ENCODE peak calls at places on chromosomes 6 and 20, in five cellular contexts. X, H, P, A and Z are unnamed samples.

GRCh38 chr6:129500958-129501381 is 209.0 kb downstream of the ARHGAP18 start:
- DNase-seq in A (peak; percentile 44), X (no peak), P (no peak), H (no peak), Z (peak; percentile 55)

GRCh38 chr20:57653910-57654309 is 33.7 kb upstream of the ZBP1 start:
- DNase-seq in P (no peak), A (no peak), X (no peak), H (no peak), Z (no peak)

GRCh38 chr20:5731753-5732366 is 18.3 kb upstream of the SHLD1 start:
- DNase-seq in P (no peak), X (no peak), H (no peak), A (no peak), Z (no peak)

GRCh38 chr6:155498370-155498769 is 42.7 kb upstream of the NOX3 start:
- DNase-seq in A (peak; percentile 49), X (no peak), P (no peak), H (no peak), Z (no peak)

GRCh38 chr6:7542065-7542877 is 800 bp downstream of the DSP start:
- DNase-seq in X (no peak), P (no peak), H (no peak), A (no peak), Z (peak; percentile 43)

GRCh38 chr20:3784863-3785239 is 1.7 kb downstream of the CENPB start:
- DNase-seq in H (no peak), P (no peak), A (no peak), X (no peak), Z (no peak)

GRCh38 chr6:144550392-144550791 is 265.3 kb downstream of the UTRN start:
- DNase-seq in A (no peak), P (no peak), X (no peak), H (no peak), Z (no peak)

GRCh38 chr6:21045135-21045616 is 510.9 kb downstream of the CDKAL1 start:
- DNase-seq in H (no peak), P (no peak), X (no peak), A (peak; percentile 81), Z (no peak)

GRCh38 chr20:14919473-14920157 is 582.2 kb upstream of the FLRT3 start:
- DNase-seq in X (no peak), A (no peak), H (peak; percentile 67), P (no peak), Z (no peak)

GRCh38 chr20:4985658-4986057 is 15.7 kb downstream of the SLC23A2 start:
- DNase-seq in A (no peak), H (no peak), X (no peak), P (peak; percentile 24), Z (no peak)

GRCh38 chr6:131764350-131764749 is 43.5 kb upstream of the ENPP1 start:
- DNase-seq in X (no peak), H (no peak), A (peak; percentile 44), P (no peak), Z (no peak)

GRCh38 chr6:47780510-47781356 is 1.1 kb upstream of the OPN5 start:
- DNase-seq in X (peak; percentile 32), P (no peak), A (peak; percentile 62), H (peak; percentile 56), Z (peak; percentile 59)

GRCh38 chr20:31698803-31699718 is 23.6 kb downstream of the BCL2L1 start:
- DNase-seq in A (peak; percentile 76), H (no peak), X (no peak), P (no peak), Z (no peak)

GRCh38 chr20:409697-410559 is 1.8 kb downstream of the RBCK1 start:
- DNase-seq in H (no peak), X (no peak), P (no peak), A (no peak), Z (no peak)

GRCh38 chr20:406200-407096 is 1.7 kb upstream of the RBCK1 start:
- DNase-seq in A (no peak), P (no peak), H (no peak), X (no peak), Z (no peak)

GRCh38 chr20:407097-407952 is 774 bp upstream of the RBCK1 start:
- DNase-seq in H (peak; percentile 88), P (no peak), X (peak; percentile 77), A (peak; percentile 95), Z (peak; percentile 93)

GRCh38 chr20:407953-408842 is at the start of gene RBCK1:
- DNase-seq in P (no peak), A (peak; percentile 85), H (peak; percentile 87), X (peak; percentile 39), Z (peak; percentile 91)

GRCh38 chr20:408843-409696 is 971 bp downstream of the RBCK1 start:
- DNase-seq in P (no peak), A (no peak), H (no peak), X (no peak), Z (no peak)
- TF ChIP-seq SUZ12 in P (no peak), A (no peak), H (no peak), X (no peak), Z (no peak)

GRCh38 chr6:33183071-33183683 is 9.1 kb downstream of the COL11A2 start:
- DNase-seq in A (no peak), P (no peak), H (no peak), X (no peak), Z (no peak)
- TF ChIP-seq SUZ12 in A (no peak), P (no peak), H (no peak), X (no peak), Z (no peak)

GRCh38 chr20:22511943-22512910 is 72.1 kb downstream of the FOXA2 start:
- DNase-seq in A (peak; percentile 99), H (no peak), X (no peak), P (no peak), Z (peak; percentile 14)

GRCh38 chr20:22508426-22508825 is 75.9 kb downstream of the FOXA2 start:
- DNase-seq in X (no peak), A (no peak), P (no peak), H (no peak), Z (no peak)

GRCh38 chr20:22507240-22507961 is 77.0 kb downstream of the FOXA2 start:
- DNase-seq in H (no peak), X (no peak), A (peak; percentile 90), P (no peak), Z (no peak)

GRCh38 chr20:22506827-22507226 is 77.5 kb downstream of the FOXA2 start:
- DNase-seq in H (no peak), P (no peak), X (no peak), A (no peak), Z (no peak)

DNA sequence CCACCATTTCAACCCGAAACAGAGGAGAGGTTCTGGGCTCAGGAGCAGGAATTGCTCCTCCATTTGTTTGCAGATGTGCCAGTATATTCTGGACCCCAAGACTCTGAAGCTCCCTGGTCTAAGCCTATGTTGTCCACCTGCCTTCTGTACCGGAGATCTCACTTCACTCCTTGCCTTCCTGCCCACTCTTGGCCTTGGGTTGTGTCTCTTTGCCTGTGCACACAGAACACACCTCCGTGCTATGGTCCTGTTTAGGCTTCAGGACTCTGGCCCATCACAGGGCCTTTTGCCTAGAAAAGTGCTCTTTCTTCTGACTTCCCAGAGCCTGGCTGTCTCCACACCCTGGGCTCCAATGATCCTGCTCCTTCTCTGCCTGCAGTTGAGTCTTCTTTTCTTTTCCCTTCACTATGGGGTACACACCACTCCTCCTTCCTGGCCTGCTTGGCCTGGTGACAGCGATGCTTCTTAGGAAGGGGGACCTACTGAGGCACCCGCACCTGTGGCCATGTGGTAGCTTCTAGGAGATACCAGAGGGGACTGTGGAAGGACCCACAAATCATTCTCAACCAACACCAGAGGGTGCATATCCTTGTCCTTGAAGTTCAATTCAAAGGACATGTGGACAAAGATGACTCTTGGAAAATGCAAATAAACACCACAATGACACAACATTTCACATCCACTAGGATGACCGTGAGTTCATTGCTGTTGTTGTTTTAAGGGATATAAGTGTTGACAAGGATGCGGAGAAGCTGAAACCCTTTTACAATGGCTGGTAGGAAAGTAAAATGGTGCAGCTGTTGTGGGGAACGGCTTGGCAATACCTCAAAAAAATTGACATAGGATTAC is 75.1 kb downstream of the FOXA2 start:
- DNase-seq in A (peak; percentile 44), H (no peak), X (no peak), P (no peak), Z (no peak)
- TF ChIP-seq SUZ12 in A (no peak), H (no peak), X (no peak), P (no peak), Z (no peak)

DNA sequence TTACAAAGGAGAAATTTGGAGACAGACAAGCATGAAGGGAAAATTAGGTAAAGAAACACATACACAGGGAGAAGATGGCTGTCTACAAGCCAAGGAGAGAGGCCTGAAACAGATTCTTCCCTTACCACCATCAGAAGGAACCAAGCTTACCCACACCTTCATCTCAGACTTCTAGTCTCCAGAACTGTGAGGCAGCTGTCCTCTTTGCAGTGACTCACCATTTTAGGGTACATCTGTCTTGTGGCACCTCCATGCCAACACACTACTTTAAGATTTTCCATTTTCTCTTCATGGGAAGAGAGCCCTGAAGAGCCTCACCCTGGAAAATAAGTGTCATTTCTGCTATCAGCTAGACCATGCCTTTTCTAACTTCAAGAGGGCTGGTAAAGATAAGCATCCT is 369.3 kb downstream of the FRK start:
- DNase-seq in A (no peak), P (no peak), H (no peak), X (no peak), Z (no peak)
- TF ChIP-seq SUZ12 in A (no peak), P (no peak), H (no peak), X (no peak), Z (no peak)

DNA sequence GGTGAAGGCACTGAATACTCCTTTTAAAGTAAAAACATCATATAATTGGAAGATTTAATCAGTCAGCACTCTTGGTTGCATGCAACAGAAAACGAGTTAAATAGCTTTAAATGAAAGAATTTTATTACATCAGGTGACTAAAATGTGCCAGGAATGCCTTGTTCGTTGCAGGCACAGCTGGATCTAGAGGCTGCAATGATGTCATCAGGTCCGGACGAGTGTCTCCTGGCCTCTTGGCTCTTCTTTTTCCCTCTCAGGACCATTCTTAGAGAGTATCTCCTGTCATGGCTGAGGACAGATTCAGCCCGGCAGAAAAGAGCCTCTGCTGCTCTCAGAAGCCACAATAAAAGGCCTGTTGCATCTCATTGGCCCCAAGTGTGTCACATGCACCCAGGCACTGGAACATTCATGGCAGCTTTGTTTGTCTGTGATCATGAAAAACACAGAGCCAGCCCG is 510.7 kb upstream of the SULF2 start:
- DNase-seq in A (peak; percentile 41), P (no peak), X (no peak), H (no peak), Z (no peak)
- TF ChIP-seq SUZ12 in A (no peak), P (no peak), X (no peak), H (no peak), Z (no peak)